ENCODE peak calls at places on chromosomes 16 and 17, in four cellular contexts. C, F, O and X are unnamed samples.

GRCh38 chr17:39744075-39744835 is 6.5 kb downstream of the GRB7 start:
- DNase-seq in C (no peak), O (no peak), F (no peak), X (no peak)

GRCh38 chr16:67435758-67436164 is 4.8 kb downstream of the HSD11B2 start:
- DNase-seq in F (no peak), O (no peak), C (no peak), X (no peak)

GRCh38 chr17:81417049-81417878 is 22.0 kb downstream of the BAHCC1 start:
- DNase-seq in F (no peak), O (no peak), C (peak), X (peak)

GRCh38 chr17:63221941-63222340 is 224.2 kb downstream of the CYB561 start:
- DNase-seq in C (no peak), O (no peak), F (no peak), X (no peak)

GRCh38 chr16:87578531-87578930 is 23.8 kb upstream of the JPH3 start:
- DNase-seq in O (no peak), F (no peak), C (no peak), X (no peak)

GRCh38 chr17:38704645-38705522 is at the start of gene MLLT6:
- DNase-seq in C (no peak), O (no peak), F (peak), X (peak)

GRCh38 chr17:48244814-48245213 is 137.2 kb downstream of the SNX11 start:
- DNase-seq in O (no peak), F (no peak), C (no peak), X (no peak)

GRCh38 chr17:41736983-41737679 is 2.7 kb upstream of the HAP1 start:
- DNase-seq in O (no peak), F (no peak), C (no peak), X (no peak)

GRCh38 chr16:66366433-66367299 is at the start of gene CDH5:
- DNase-seq in C (no peak), O (no peak), F (no peak), X (no peak)

GRCh38 chr17:80724723-80725388 is 180.2 kb downstream of the RPTOR start:
- DNase-seq in O (no peak), C (no peak), F (no peak), X (peak)

GRCh38 chr16:88103011-88103410 is 151.8 kb downstream of the BANP start:
- DNase-seq in C (no peak), O (no peak), F (no peak), X (no peak)

GRCh38 chr17:15273141-15273793 is 8.1 kb upstream of the PMP22 start:
- DNase-seq in C (no peak), O (no peak), F (no peak), X (peak)

GRCh38 chr16:1194665-1195392 is 30.2 kb downstream of the TPSG1 start:
- DNase-seq in C (no peak), O (no peak), F (peak), X (no peak)

GRCh38 chr17:5793157-5793556 is 208.8 kb upstream of the NLRP1 start:
- DNase-seq in F (no peak), C (no peak), O (no peak), X (no peak)
- TF ChIP-seq CTCF in F (no peak), C (peak), O (peak), X (no peak)

GRCh38 chr16:3059723-3060242 is 5.7 kb upstream of the IL32 start:
- DNase-seq in F (no peak), C (no peak), O (no peak), X (no peak)
- H3K4me3 ChIP-seq in F (peak), C (peak), O (peak), X (peak)

DNA sequence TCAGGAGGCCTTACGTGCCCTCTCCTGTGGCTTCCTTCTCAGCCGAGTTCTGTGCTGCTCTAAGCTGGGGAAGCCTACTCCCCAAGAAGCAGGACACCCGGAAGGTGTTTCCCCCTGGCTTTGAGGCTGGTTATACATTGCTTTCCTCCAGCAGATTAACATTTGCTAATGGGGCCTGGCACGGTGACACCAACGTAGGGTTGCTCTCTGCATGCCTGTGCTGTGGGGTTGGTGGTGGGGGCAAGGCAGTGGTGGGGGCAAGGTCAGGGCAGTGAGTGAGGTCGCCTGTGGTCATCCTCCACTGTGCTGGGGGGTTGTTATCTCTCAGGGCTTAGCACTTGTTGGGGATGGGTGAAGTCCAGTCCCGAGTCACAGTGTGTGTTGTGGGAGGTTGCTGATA is 4.2 kb downstream of the USP6 start:
- DNase-seq in C (no peak), F (no peak), O (no peak), X (no peak)
- TF ChIP-seq CTCF in C (no peak), F (no peak), O (no peak), X (no peak)

GRCh38 chr17:44008205-44008909 is 3.9 kb downstream of the NAGS start:
- DNase-seq in F (no peak), C (no peak), O (no peak), X (no peak)
- H3K4me3 ChIP-seq in F (peak), C (peak), O (no peak), X (peak)

GRCh38 chr16:18936727-18937340 is 10.6 kb upstream of the SMG1 start:
- DNase-seq in F (no peak), C (no peak), O (no peak), X (no peak)
- TF ChIP-seq CTCF in F (no peak), C (no peak), O (no peak), X (no peak)